ENCODE peak calls at places on chromosomes 7 and 10, in eight cellular contexts. X is tibial nerve, P is body of pancreas, C is hepatocyte, D is psoas muscle, R is H9, B is sigmoid colon, W is heart left ventricle. V is an unnamed sample.

GRCh38 chr10:87918254-87918859 is 54.9 kb downstream of the PTEN start:
- DNase-seq in W (no peak), D (no peak), P (no peak), X (no peak), B (no peak), R (no peak), C (no peak), V (no peak)

GRCh38 chr7:140983802-140984201 is 30.9 kb downstream of the MRPS33 start:
- DNase-seq in P (no peak), R (no peak), C (no peak), B (no peak), W (no peak), D (no peak), X (no peak), V (no peak)

GRCh38 chr10:127343831-127344230 is 147.4 kb upstream of the INSYN2A start:
- DNase-seq in D (no peak), R (no peak), W (no peak), P (no peak), X (no peak), B (no peak), C (no peak), V (no peak)

GRCh38 chr7:33457041-33457440 is 327.7 kb downstream of the BBS9 start:
- DNase-seq in P (no peak), D (no peak), W (no peak), X (no peak), R (no peak), C (no peak), B (no peak), V (no peak)

GRCh38 chr7:15889501-15889900 is 203.0 kb upstream of the MEOX2 start:
- DNase-seq in D (no peak), R (peak; percentile 30), X (peak; percentile 38), B (no peak), P (no peak), C (peak; percentile 14), W (no peak), V (no peak)

GRCh38 chr10:114504769-114505579 is 100.7 kb upstream of the AFAP1L2 start:
- DNase-seq in B (peak; percentile 78), C (peak; percentile 10), D (no peak), W (no peak), X (peak; percentile 80), R (no peak), P (no peak), V (no peak)

GRCh38 chr7:29413511-29414178 is 150.0 kb upstream of the PRR15 start:
- DNase-seq in R (no peak), D (no peak), B (no peak), X (no peak), W (no peak), C (no peak), P (peak; percentile 64), V (no peak)

GRCh38 chr7:8261711-8262695 is at the start of gene ICA1:
- DNase-seq in D (peak; percentile 70), C (peak; percentile 90), B (peak; percentile 69), W (peak; percentile 85), X (peak; percentile 6), R (peak; percentile 80), P (peak; percentile 83), V (peak; percentile 82)

GRCh38 chr7:116571037-116571436 is 46.2 kb downstream of the CAV1 start:
- DNase-seq in C (no peak), R (no peak), D (no peak), P (no peak), W (no peak), B (no peak), X (no peak), V (no peak)

GRCh38 chr7:146781352-146782116 is 664.9 kb downstream of the CNTNAP2 start:
- DNase-seq in P (no peak), R (peak; percentile 40), B (no peak), C (no peak), W (no peak), X (no peak), D (no peak), V (no peak)

GRCh38 chr10:84524435-84524834 is 196.0 kb downstream of the CCSER2 start:
- DNase-seq in D (no peak), R (no peak), P (no peak), W (no peak), B (no peak), X (no peak), C (no peak), V (no peak)

GRCh38 chr7:88835147-88835728 is 39.7 kb upstream of the TEX47 start:
- DNase-seq in R (no peak), X (peak; percentile 20), C (peak; percentile 54), W (no peak), P (no peak), B (no peak), D (no peak), V (no peak)

GRCh38 chr7:4709187-4709586 is 27.1 kb downstream of the FOXK1 start:
- DNase-seq in R (peak; percentile 56), W (no peak), D (no peak), B (no peak), P (no peak), X (no peak), C (no peak), V (no peak)

GRCh38 chr7:50400114-50400513 is 50.0 kb downstream of the FIGNL1 start:
- DNase-seq in W (no peak), B (no peak), R (no peak), D (no peak), X (no peak), C (no peak), P (no peak), V (no peak)

GRCh38 chr10:70481831-70482530 is 3.4 kb downstream of the PALD1 start:
- DNase-seq in R (no peak), B (peak; percentile 87), C (no peak), X (no peak), D (peak; percentile 80), W (no peak), P (no peak), V (no peak)

GRCh38 chr7:106065560-106066500 is 46.3 kb downstream of the SYPL1 start:
- DNase-seq in C (no peak), W (no peak), P (no peak), X (no peak), R (no peak), B (peak; percentile 76), D (no peak), V (no peak)

GRCh38 chr10:29703276-29703675 is 68.5 kb upstream of the SVIL start:
- DNase-seq in X (no peak), D (no peak), R (no peak), P (no peak), C (peak; percentile 58), W (no peak), B (no peak), V (no peak)

DNA sequence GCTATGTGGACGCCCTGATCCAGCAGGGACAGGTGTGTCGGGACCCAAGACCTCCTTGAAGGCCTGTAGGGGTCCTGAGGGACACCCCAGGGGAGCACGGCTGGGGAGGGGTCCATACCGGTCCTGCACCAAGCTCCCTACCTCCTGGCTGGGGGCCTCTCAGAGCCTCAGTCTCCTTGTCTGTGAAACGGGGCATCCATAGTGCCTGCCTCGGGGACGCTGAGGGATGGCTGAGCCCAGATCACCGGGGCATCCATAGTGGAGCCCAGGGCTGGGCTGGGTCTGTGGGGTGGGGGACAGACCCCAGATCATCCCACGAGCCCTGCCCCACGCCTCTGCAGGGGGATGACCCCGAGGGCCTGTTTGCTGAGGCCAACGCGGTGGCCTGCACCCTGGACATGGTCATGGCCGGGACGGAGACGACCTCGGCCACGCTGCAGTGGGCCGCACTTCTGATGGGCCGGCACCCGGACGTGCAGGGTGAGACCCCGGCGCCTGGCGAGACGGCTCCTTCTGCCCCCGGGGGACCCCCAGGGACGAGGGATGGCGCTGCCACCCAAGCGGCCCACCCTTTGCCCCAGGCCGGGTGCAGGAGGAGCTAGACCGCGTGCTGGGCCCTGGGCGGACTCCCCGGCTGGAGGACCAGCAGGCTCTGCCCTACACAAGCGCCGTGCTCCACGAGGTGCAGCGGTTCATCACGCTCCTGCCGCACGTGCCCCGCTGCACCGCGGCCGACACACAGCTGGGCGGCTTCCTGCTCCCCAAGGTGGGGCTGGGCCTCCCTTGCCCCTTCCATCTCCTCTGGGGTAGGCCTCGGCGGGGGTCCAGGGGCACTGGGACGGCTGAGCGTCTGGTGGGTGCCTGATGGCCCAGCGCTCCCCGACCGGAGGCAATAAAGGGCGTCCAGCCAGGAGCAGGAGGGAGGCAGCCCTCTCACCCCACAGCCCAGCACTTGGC is 4.1 kb downstream of the CYP2W1 start:
- DNase-seq in W (no peak), X (no peak), B (no peak), C (no peak), P (no peak), D (no peak), R (no peak), V (no peak)
- H3K27me3 ChIP-seq in W (peaks cover 29% of the 10 kb centered on the region), X (peaks cover 71% of the 10 kb centered on the region), B (peaks cover 77% of the 10 kb centered on the region), C (no peaks in the 10 kb centered on the region), P (no peaks in the 10 kb centered on the region), D (no peaks in the 10 kb centered on the region), R (no peaks in the 10 kb centered on the region), V (no peaks in the 10 kb centered on the region)

DNA sequence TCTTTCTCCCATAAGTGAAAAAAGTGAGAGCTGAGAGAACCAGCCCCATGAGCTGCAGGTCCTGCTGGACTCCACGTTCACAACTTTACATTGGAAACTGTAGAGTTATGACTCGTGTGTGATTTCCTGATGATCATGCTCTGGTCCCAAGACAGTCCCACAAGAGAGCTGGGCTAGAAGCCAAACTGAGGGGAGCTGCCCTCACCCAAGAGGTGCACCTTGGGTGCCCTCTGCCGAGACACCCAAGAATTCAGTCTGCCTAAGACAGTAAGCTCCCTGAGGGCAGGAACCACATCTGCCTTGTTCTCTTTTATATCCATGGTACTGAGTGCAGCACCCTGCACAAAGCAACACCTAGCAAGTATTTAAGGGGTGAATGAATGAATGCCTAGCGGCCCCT is 112.8 kb upstream of the SFMBT2 start:
- DNase-seq in P (no peak), X (no peak), R (no peak), B (no peak), D (no peak), C (no peak), W (no peak), V (no peak)
- TF ChIP-seq CTCF in P (no peak), X (no peak), R (no peak), B (no peak), D (no peak), C (no peak), W (no peak), V (no peak)

GRCh38 chr10:34581871-34582532 is 233.1 kb downstream of the PARD3 start:
- DNase-seq in W (no peak), B (no peak), X (no peak), C (no peak), D (no peak), R (no peak), P (no peak), V (no peak)
- H3K27ac ChIP-seq in W (no peak overlapping the region), B (peak overlapping the region; percentile 17), X (no peak overlapping the region), C (no peak overlapping the region), D (no peak overlapping the region), R (no peak overlapping the region), P (peak overlapping the region; percentile 31), V (no peak overlapping the region)

DNA sequence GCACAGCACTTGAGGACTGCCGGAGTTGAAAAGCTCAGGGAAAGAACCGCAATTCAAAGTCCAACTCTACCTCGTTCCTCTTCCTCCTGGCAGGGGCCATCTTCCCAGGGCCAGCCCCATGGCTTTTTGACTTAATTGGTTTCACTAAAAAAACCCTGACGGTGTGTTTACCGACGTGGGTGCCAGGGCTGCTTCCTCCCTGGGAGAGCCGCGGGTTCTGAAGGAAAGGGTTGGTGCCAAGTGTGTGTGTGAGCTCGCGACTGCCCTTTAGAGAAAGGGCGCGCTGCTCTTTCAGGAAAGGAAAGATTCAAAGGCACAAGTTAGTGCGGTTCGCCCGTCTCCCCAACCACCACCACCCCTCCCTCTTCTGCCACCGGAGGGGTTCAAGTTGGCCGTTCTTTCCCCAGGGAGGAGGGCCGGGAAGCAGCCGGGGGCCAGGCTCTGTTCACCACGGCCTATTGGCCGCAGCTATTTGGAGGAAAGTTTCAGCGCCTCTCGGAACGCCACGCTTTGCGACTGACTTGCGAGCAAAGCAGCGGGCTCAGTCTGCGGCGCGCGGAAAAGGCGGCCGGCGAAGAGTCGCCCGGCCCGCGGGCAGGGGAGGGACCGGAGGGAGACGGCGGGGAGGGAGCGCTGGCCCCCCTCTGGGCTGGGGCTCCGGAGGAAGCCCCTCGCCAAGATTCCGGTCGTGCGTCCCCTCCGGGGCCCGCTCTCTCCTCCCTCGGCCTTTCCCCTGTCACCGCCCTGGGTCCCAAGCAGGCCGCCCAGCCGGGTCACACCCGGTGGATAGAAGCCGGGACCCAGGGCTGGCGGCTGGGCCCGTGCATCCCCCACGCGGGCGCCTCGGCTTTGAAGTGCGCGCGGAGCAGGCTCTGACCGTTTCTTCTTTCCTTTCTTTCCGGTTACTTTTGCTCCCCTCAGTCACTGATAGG is 165.8 kb upstream of the PPP1R3A start:
- DNase-seq in P (peak; percentile 67), W (no peak), X (peak; percentile 41), R (peak; percentile 50), B (peak; percentile 85), D (peak; percentile 78), C (peak; percentile 62), V (no peak)
- H3K27me3 ChIP-seq in P (no peaks in the 10 kb centered on the region), W (peaks cover 66% of the 10 kb centered on the region), X (peaks cover 48% of the 10 kb centered on the region), R (peaks cover 44% of the 10 kb centered on the region), B (peaks cover 10% of the 10 kb centered on the region), D (no peaks in the 10 kb centered on the region), C (peaks cover 31% of the 10 kb centered on the region), V (peaks cover 8% of the 10 kb centered on the region)